ENCODE peak calls at places on chromosome 17, in five cellular contexts. F is H1, B is IMR-90, J is neuronal stem cell, E is mesenchymal stem cell. X is an unnamed sample.

GRCh38 chr17:79809530-79810137 is 12.8 kb upstream of the CBX8 start:
- DNase-seq in F (no peak), B (no peak), J (no peak), E (no peak), X (peak)

GRCh38 chr17:1399366-1399678 is 700 bp downstream of the YWHAE start:
- DNase-seq in F (no peak), B (no peak), J (no peak), E (no peak), X (no peak)

GRCh38 chr17:73261952-73262675 is 434 bp upstream of the CPSF4L start:
- DNase-seq in F (peak), B (no peak), J (peak), E (no peak), X (no peak)

GRCh38 chr17:50239913-50240312 is 34.4 kb upstream of the TMEM92 start:
- DNase-seq in F (no peak), B (no peak), J (no peak), E (peak), X (no peak)

GRCh38 chr17:59825533-59826316 is 67.0 kb downstream of the TUBD1 start:
- DNase-seq in F (no peak), B (peak), J (no peak), E (peak), X (no peak)

GRCh38 chr17:44608732-44609435 is 47.4 kb upstream of the MEIOC start:
- DNase-seq in F (no peak), B (no peak), J (no peak), E (no peak), X (peak)

GRCh38 chr17:46140645-46141197 is 52.5 kb downstream of the KANSL1 start:
- DNase-seq in F (no peak), B (no peak), J (no peak), E (no peak), X (no peak)

GRCh38 chr17:79919862-79920720 is 80.9 kb upstream of the CBX4 start:
- DNase-seq in F (no peak), B (no peak), J (no peak), E (no peak), X (no peak)

GRCh38 chr17:683499-684254 is 31.0 kb downstream of the VPS53 start:
- DNase-seq in F (no peak), B (no peak), J (no peak), E (no peak), X (no peak)

GRCh38 chr17:32498362-32498761 is 11.6 kb downstream of the CDK5R1 start:
- DNase-seq in F (no peak), B (no peak), J (no peak), E (no peak), X (peak)

GRCh38 chr17:31674305-31674704 is 184.7 kb downstream of the COPRS start:
- DNase-seq in F (no peak), B (peak), J (no peak), E (no peak), X (no peak)

GRCh38 chr17:2025622-2026309 is 632 bp upstream of the RTN4RL1 start:
- DNase-seq in F (no peak), B (peak), J (peak), E (peak), X (peak)

GRCh38 chr17:31008374-31009035 is 37.7 kb downstream of the RNF135 start:
- DNase-seq in F (peak), B (peak), J (peak), E (peak), X (peak)

GRCh38 chr17:81245024-81245664 is 6.0 kb downstream of the NDUFAF8 start:
- DNase-seq in F (no peak), B (peak), J (no peak), E (no peak), X (no peak)

GRCh38 chr17:49873926-49874325 is 26.1 kb upstream of the TAC4 start:
- DNase-seq in F (no peak), B (no peak), J (no peak), E (no peak), X (no peak)

GRCh38 chr17:18993876-18994275 is 10.7 kb downstream of the FAM83G start:
- DNase-seq in F (no peak), B (peak), J (no peak), E (peak), X (no peak)

GRCh38 chr17:30530346-30531025 is 53.3 kb downstream of the GOSR1 start:
- DNase-seq in F (no peak), B (peak), J (no peak), E (peak), X (no peak)

GRCh38 chr17:64783556-64784352 is 121.6 kb upstream of the SMURF2 start:
- DNase-seq in F (no peak), B (no peak), J (no peak), E (no peak), X (no peak)

GRCh38 chr17:64784353-64784798 is 122.3 kb upstream of the SMURF2 start:
- DNase-seq in F (no peak), B (no peak), J (no peak), E (no peak), X (no peak)

GRCh38 chr17:64786337-64786736 is 124.2 kb upstream of the SMURF2 start:
- DNase-seq in F (no peak), B (no peak), J (no peak), E (no peak), X (no peak)

GRCh38 chr17:64787255-64787920 is 125.3 kb upstream of the SMURF2 start:
- DNase-seq in F (no peak), B (no peak), J (no peak), E (no peak), X (no peak)

GRCh38 chr17:64785050-64785449 is 122.9 kb upstream of the SMURF2 start:
- DNase-seq in F (no peak), B (no peak), J (no peak), E (no peak), X (peak)
- H2AK5ac ChIP-seq in F (no peak), B (no peak), J (peak), E (no peak), X (no peak)

DNA sequence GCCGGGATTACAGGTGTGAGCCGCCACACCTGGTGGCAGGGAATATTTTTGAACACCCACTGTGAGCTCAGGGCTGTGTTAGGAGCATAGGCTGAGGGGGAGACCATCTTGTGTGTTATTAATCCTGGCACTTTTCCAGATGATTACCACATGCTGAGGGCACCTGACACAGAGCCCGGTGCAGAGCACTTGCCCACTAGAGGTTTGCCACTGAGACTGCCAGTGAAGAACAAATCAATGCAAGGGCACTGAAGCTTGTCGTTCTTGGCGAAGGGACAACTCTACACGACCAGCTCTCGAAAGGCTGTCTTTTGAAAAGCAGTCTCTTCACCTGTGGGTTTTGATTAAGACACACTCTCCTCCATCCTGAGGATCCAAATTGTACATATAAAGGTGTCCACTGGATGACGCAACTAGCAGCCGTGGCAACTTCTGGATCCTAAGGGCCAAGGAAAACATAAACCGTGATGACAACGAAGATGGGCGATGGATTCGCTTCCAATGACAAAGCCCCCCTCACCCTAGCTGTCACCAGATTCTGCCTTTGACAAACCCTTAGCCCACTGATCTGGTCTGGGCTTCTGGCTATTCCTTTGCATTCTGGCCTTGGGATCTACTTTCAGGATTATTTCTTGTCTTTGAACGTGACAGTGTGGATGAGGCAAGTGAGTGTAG is 28.7 kb downstream of the WIPI1 start:
- DNase-seq in F (no peak), B (no peak), J (no peak), E (no peak), X (no peak)
- H3K27ac ChIP-seq in F (no peak), B (no peak), J (no peak), E (no peak), X (no peak)

GRCh38 chr17:17841620-17842025 is 4.8 kb upstream of the SREBF1 start:
- DNase-seq in F (no peak), B (no peak), J (no peak), E (peak), X (peak)

GRCh38 chr17:17843096-17843495 is 6.3 kb upstream of the SREBF1 start:
- DNase-seq in F (no peak), B (no peak), J (no peak), E (no peak), X (no peak)

GRCh38 chr17:17844079-17844478 is 7.3 kb upstream of the SREBF1 start:
- DNase-seq in F (no peak), B (no peak), J (no peak), E (no peak), X (no peak)

GRCh38 chr17:17840751-17841591 is 4.2 kb upstream of the SREBF1 start:
- DNase-seq in F (no peak), B (peak), J (no peak), E (peak), X (peak)

GRCh38 chr17:17842111-17842876 is 5.5 kb upstream of the SREBF1 start:
- DNase-seq in F (no peak), B (no peak), J (no peak), E (no peak), X (no peak)
- H2AK5ac ChIP-seq in F (peak), B (peak), J (peak), E (no peak), X (no peak)

GRCh38 chr17:62219500-62219899 is 154.4 kb upstream of the MED13 start:
- DNase-seq in F (no peak), B (no peak), J (no peak), E (no peak), X (no peak)

GRCh38 chr17:62216847-62217246 is 151.8 kb upstream of the MED13 start:
- DNase-seq in F (no peak), B (no peak), J (no peak), E (no peak), X (no peak)
- H3K27ac ChIP-seq in F (no peak), B (no peak), J (no peak), E (no peak), X (no peak)

GRCh38 chr17:9707917-9708316 is 62.6 kb downstream of the USP43 start:
- DNase-seq in F (no peak), B (no peak), J (no peak), E (no peak), X (no peak)
- H2AK5ac ChIP-seq in F (no peak), B (no peak), J (no peak), E (no peak), X (no peak)

X was measured in H9.